ENCODE peak calls at places on chromosome 21, in ten cellular contexts. U is fibroblast of pulmonary artery, F is upper lobe of right lung, B is lower lobe of right lung, Y is iPS DF 19.7, E is H4, X is retinal pigment epithelial cell, W is cardiac fibroblast, Q is NCI-H446, S is iris pigment epithelial cell. D is an unnamed sample.

GRCh38 chr21:44724166-44724565 is 12.8 kb upstream of the TSPEAR start:
- DNase-seq in Y (no peak), W (no peak), F (no peak), E (no peak), Q (no peak), U (no peak), S (no peak), B (no peak), X (no peak), D (no peak)

GRCh38 chr21:44024895-44025353 is 12.8 kb downstream of the TRAPPC10 start:
- DNase-seq in U (peak), S (peak), Y (no peak), E (peak), W (peak), X (no peak), F (no peak), B (peak), Q (no peak), D (no peak)

GRCh38 chr21:43289966-43290365 is 121.2 kb downstream of the CRYAA start:
- DNase-seq in W (no peak), Y (no peak), F (no peak), Q (no peak), B (peak), S (no peak), U (no peak), X (no peak), E (no peak), D (no peak)

GRCh38 chr21:17467392-17467791 is 45.5 kb upstream of the CXADR start:
- DNase-seq in S (peak), Y (no peak), U (peak), F (no peak), Q (no peak), X (peak), B (no peak), W (no peak), E (no peak), D (no peak)

GRCh38 chr21:39439232-39439631 is 6.3 kb downstream of the LCA5L start:
- DNase-seq in U (no peak), E (no peak), Y (no peak), F (no peak), W (no peak), B (no peak), S (no peak), Q (no peak), X (no peak), D (no peak)

GRCh38 chr21:36852293-36852692 is 114.2 kb downstream of the HLCS start:
- DNase-seq in F (no peak), B (no peak), E (no peak), X (no peak), W (no peak), S (no peak), U (no peak), Y (no peak), Q (no peak), D (peak)

GRCh38 chr21:14584357-14585095 is 38.4 kb upstream of the SAMSN1 start:
- DNase-seq in Q (no peak), X (no peak), B (no peak), F (no peak), S (no peak), U (no peak), Y (no peak), W (no peak), E (no peak), D (no peak)

GRCh38 chr21:37915516-37915915 is 741 bp downstream of the KCNJ6 start:
- DNase-seq in Y (no peak), Q (no peak), U (no peak), F (no peak), B (no peak), E (no peak), S (no peak), X (no peak), W (no peak), D (no peak)

GRCh38 chr21:31299291-31300147 is 44.5 kb downstream of the TIAM1 start:
- DNase-seq in Y (no peak), E (no peak), B (no peak), S (no peak), U (no peak), Q (no peak), W (no peak), F (no peak), X (no peak), D (no peak)

GRCh38 chr21:46119565-46120271 is 21.8 kb downstream of the COL6A2 start:
- DNase-seq in U (no peak), E (no peak), Y (no peak), B (peak), W (no peak), X (no peak), Q (no peak), F (peak), S (no peak), D (no peak)

GRCh38 chr21:45269861-45270260 is 17.8 kb downstream of the POFUT2 start:
- DNase-seq in E (no peak), F (no peak), B (no peak), S (no peak), X (no peak), U (no peak), W (no peak), Y (no peak), Q (no peak), D (no peak)

GRCh38 chr21:45511007-45511406 is 31.2 kb downstream of the SLC19A1 start:
- DNase-seq in W (no peak), F (peak), U (no peak), E (no peak), X (no peak), Q (no peak), Y (no peak), S (no peak), B (peak), D (no peak)

GRCh38 chr21:37338671-37339526 is 27.7 kb upstream of the DYRK1A start:
- DNase-seq in Y (no peak), Q (no peak), U (peak), B (no peak), S (peak), X (peak), W (peak), F (no peak), E (peak), D (no peak)

GRCh38 chr21:38380391-38381137 is 117.7 kb downstream of the ERG start:
- DNase-seq in U (peak), S (peak), E (no peak), Y (no peak), Q (no peak), B (no peak), F (no peak), W (peak), X (no peak), D (no peak)

GRCh38 chr21:44432841-44433790 is 22.2 kb upstream of the LRRC3 start:
- DNase-seq in Y (no peak), Q (no peak), U (no peak), E (no peak), F (peak), B (no peak), S (no peak), X (no peak), W (no peak), D (no peak)

GRCh38 chr21:25722631-25723030 is 12.1 kb downstream of the ATP5PF start:
- DNase-seq in Q (no peak), S (no peak), E (no peak), U (no peak), F (no peak), Y (no peak), W (no peak), B (no peak), X (no peak), D (no peak)

GRCh38 chr21:31713973-31714740 is 17.8 kb downstream of the SCAF4 start:
- DNase-seq in Y (no peak), B (no peak), X (no peak), Q (no peak), E (no peak), S (peak), F (no peak), W (peak), U (no peak), D (no peak)

GRCh38 chr21:37565530-37566223 is 199.1 kb downstream of the DYRK1A start:
- DNase-seq in Q (no peak), E (peak), B (no peak), X (no peak), F (no peak), Y (no peak), S (peak), W (peak), U (no peak), D (no peak)

GRCh38 chr21:37341254-37341960 is 25.2 kb upstream of the DYRK1A start:
- DNase-seq in B (no peak), W (no peak), Q (no peak), Y (no peak), E (no peak), S (peak), X (no peak), U (no peak), F (no peak), D (no peak)

GRCh38 chr21:15539376-15539775 is 190.4 kb upstream of the USP25 start:
- DNase-seq in U (no peak), F (no peak), S (peak), W (no peak), Q (no peak), B (no peak), E (peak), Y (no peak), X (peak), D (no peak)

GRCh38 chr21:17513214-17514123 is 626 bp downstream of the CXADR start:
- DNase-seq in Y (no peak), S (peak), U (peak), B (peak), Q (no peak), X (no peak), W (peak), E (no peak), F (peak), D (peak)

GRCh38 chr21:41133896-41134522 is 34.0 kb upstream of the BACE2 start:
- DNase-seq in B (no peak), U (peak), Y (no peak), Q (no peak), W (peak), E (peak), F (no peak), S (peak), X (no peak), D (no peak)

GRCh38 chr21:44337941-44338895 is 972 bp downstream of the CFAP410 start:
- DNase-seq in W (peak), E (peak), X (peak), Y (no peak), F (peak), S (peak), Q (no peak), B (peak), U (peak), D (no peak)

GRCh38 chr21:41589131-41589530 is 81.2 kb upstream of the TMPRSS2 start:
- DNase-seq in B (no peak), E (no peak), X (no peak), S (no peak), W (no peak), U (no peak), F (no peak), Y (no peak), Q (no peak), D (no peak)

GRCh38 chr21:42293649-42294272 is 21.4 kb downstream of the TFF3 start:
- DNase-seq in Y (no peak), U (no peak), X (no peak), F (no peak), E (no peak), S (no peak), W (no peak), Q (no peak), B (no peak), D (no peak)

GRCh38 chr21:25506887-25507286 is 100.4 kb downstream of the MRPL39 start:
- DNase-seq in Q (no peak), X (no peak), F (no peak), U (peak), B (no peak), E (no peak), S (peak), W (peak), Y (no peak), D (no peak)

GRCh38 chr21:29477941-29478340 is 179.2 kb downstream of the BACH1 start:
- DNase-seq in X (no peak), B (no peak), Q (no peak), E (peak), W (peak), U (peak), F (no peak), S (peak), Y (no peak), D (no peak)

GRCh38 chr21:42468511-42469131 is 27.4 kb downstream of the RSPH1 start:
- DNase-seq in U (no peak), W (no peak), F (no peak), B (no peak), E (peak), X (no peak), S (no peak), Q (no peak), Y (no peak), D (no peak)

GRCh38 chr21:44751799-44752636 is 40.6 kb upstream of the TSPEAR start:
- DNase-seq in E (no peak), S (no peak), F (peak), B (no peak), W (no peak), U (no peak), Q (no peak), Y (no peak), X (no peak), D (no peak)

GRCh38 chr21:34807881-34808568 is 139.2 kb downstream of the CLIC6 start:
- DNase-seq in W (peak), U (peak), Y (no peak), X (peak), S (peak), E (peak), F (no peak), Q (no peak), B (peak), D (no peak)

GRCh38 chr21:36640260-36641244 is 58.4 kb upstream of the SIM2 start:
- DNase-seq in Q (no peak), B (no peak), Y (no peak), S (peak), U (no peak), F (no peak), W (no peak), X (no peak), E (no peak), D (no peak)

GRCh38 chr21:34580181-34580700 is 34.7 kb downstream of the RCAN1 start:
- DNase-seq in X (no peak), W (no peak), F (no peak), E (no peak), B (no peak), Q (no peak), Y (no peak), U (no peak), S (no peak), D (no peak)

GRCh38 chr21:42155045-42155855 is 63.7 kb upstream of the ABCG1 start:
- DNase-seq in E (no peak), F (peak), S (no peak), U (no peak), W (no peak), B (no peak), Q (no peak), Y (no peak), X (no peak), D (no peak)

GRCh38 chr21:34177919-34178567 is 104.7 kb downstream of the MRPS6 start:
- DNase-seq in B (no peak), U (no peak), W (no peak), X (no peak), Q (no peak), S (no peak), Y (no peak), F (no peak), E (no peak), D (no peak)

GRCh38 chr21:31343680-31344480 is at the start of gene TIAM1:
- DNase-seq in U (peak), S (peak), E (peak), W (peak), F (peak), Y (no peak), B (peak), X (no peak), Q (no peak), D (no peak)

GRCh38 chr21:33684068-33684467 is 41.8 kb downstream of the ITSN1 start:
- DNase-seq in Q (no peak), E (no peak), X (no peak), U (no peak), F (no peak), S (no peak), Y (no peak), B (no peak), W (no peak), D (no peak)

GRCh38 chr21:42614391-42614790 is 39.0 kb upstream of the PDE9A start:
- DNase-seq in X (no peak), B (no peak), Y (no peak), Q (no peak), F (peak), E (no peak), U (no peak), S (no peak), W (no peak), D (no peak)

GRCh38 chr21:41482321-41482720 is 25.6 kb downstream of the TMPRSS2 start:
- DNase-seq in S (peak), E (peak), U (no peak), Q (no peak), F (no peak), X (no peak), Y (no peak), W (no peak), B (no peak), D (no peak)

GRCh38 chr21:40512590-40512989 is 334.4 kb downstream of the DSCAM start:
- DNase-seq in W (no peak), U (no peak), F (no peak), B (no peak), Y (no peak), S (no peak), X (no peak), Q (no peak), E (no peak), D (no peak)